ENCODE peak calls at places on chromosomes 13 and 19, in four cellular contexts. M, P, K and J are unnamed samples.
A peak's percentile ranks its signal among the peaks of the same experiment; 100 is the strongest.

GRCh38 chr13:30119476-30119875 is 187.9 kb downstream of the KATNAL1 start:
- DNase-seq in M (no peak), P (peak; percentile 70), K (no peak), J (no peak)

GRCh38 chr19:33032218-33032781 is 32.4 kb downstream of the RHPN2 start:
- DNase-seq in M (no peak), P (no peak), K (peak; percentile 78), J (no peak)

GRCh38 chr19:13082192-13083007 is 20.3 kb downstream of the LYL1 start:
- DNase-seq in M (no peak), P (peak; percentile 55), K (peak; percentile 58), J (no peak)

GRCh38 chr13:75173457-75174356 is 308.3 kb downstream of the TBC1D4 start:
- DNase-seq in M (no peak), P (no peak), K (peak; percentile 78), J (no peak)

GRCh38 chr13:75455962-75456361 is 26.0 kb downstream of the TBC1D4 start:
- DNase-seq in M (no peak), P (no peak), K (no peak), J (no peak)

GRCh38 chr13:59643906-59644626 is 519.7 kb downstream of the DIAPH3 start:
- DNase-seq in M (no peak), P (no peak), K (no peak), J (no peak)

GRCh38 chr19:49396738-49397505 is 8.9 kb downstream of the KASH5 start:
- DNase-seq in M (no peak), P (no peak), K (no peak), J (no peak)

GRCh38 chr13:110759710-110760109 is 46.2 kb downstream of the ING1 start:
- DNase-seq in M (no peak), P (peak; percentile 94), K (no peak), J (peak; percentile 26)

GRCh38 chr13:81377926-81378325 is 1037.0 kb upstream of the SPRY2 start:
- DNase-seq in M (no peak), P (no peak), K (no peak), J (no peak)

GRCh38 chr13:94395889-94396288 is 83.6 kb downstream of the DCT start:
- DNase-seq in M (no peak), P (no peak), K (no peak), J (no peak)

GRCh38 chr19:2261438-2262172 is 5.4 kb upstream of the JSRP1 start:
- DNase-seq in M (no peak), P (peak; percentile 43), K (peak; percentile 56), J (no peak)

GRCh38 chr19:3977242-3978143 is 6.6 kb upstream of the DAPK3 start:
- DNase-seq in M (no peak), P (no peak), K (no peak), J (no peak)

GRCh38 chr19:35291916-35292315 is at the start of gene MAG:
- DNase-seq in M (no peak), P (no peak), K (no peak), J (no peak)

GRCh38 chr13:30971575-30971974 is 39.1 kb downstream of the TEX26 start:
- DNase-seq in M (no peak), P (peak; percentile 55), K (no peak), J (no peak)

GRCh38 chr13:21478881-21479808 is 20.0 kb upstream of the ZDHHC20 start:
- DNase-seq in M (no peak), P (peak; percentile 82), K (peak; percentile 71), J (peak; percentile 38)

GRCh38 chr13:96816261-96816660 is 178.0 kb downstream of the OXGR1 start:
- DNase-seq in M (no peak), P (peak; percentile 89), K (no peak), J (no peak)

GRCh38 chr13:46554971-46555370 is 2.0 kb downstream of the LRCH1 start:
- DNase-seq in M (no peak), P (peak; percentile 22), K (no peak), J (no peak)

GRCh38 chr19:7641288-7642276 is 4.7 kb downstream of the STXBP2 start:
- DNase-seq in M (no peak), P (no peak), K (peak; percentile 26), J (no peak)

GRCh38 chr13:90750957-90751356 is 596.5 kb upstream of the MIR17HG start:
- DNase-seq in M (no peak), P (no peak), K (no peak), J (no peak)

GRCh38 chr19:33771308-33772101 is 25.2 kb upstream of the KCTD15 start:
- DNase-seq in M (no peak), P (peak; percentile 47), K (peak; percentile 80), J (peak; percentile 69)

GRCh38 chr19:19250196-19250801 is 22.8 kb downstream of the TM6SF2 start:
- DNase-seq in M (no peak), P (no peak), K (no peak), J (no peak)

GRCh38 chr13:66748712-66749111 is 481.4 kb downstream of the PCDH9 start:
- DNase-seq in M (no peak), P (no peak), K (no peak), J (no peak)

GRCh38 chr19:19171110-19171672 is 1.1 kb upstream of the MEF2B start:
- DNase-seq in M (no peak), P (no peak), K (no peak), J (no peak)

GRCh38 chr19:30419581-30420180 is 47.5 kb downstream of the ZNF536 start:
- DNase-seq in M (no peak), P (no peak), K (no peak), J (no peak)

GRCh38 chr13:80361883-80362327 is 21.0 kb upstream of the SPRY2 start:
- DNase-seq in M (no peak), P (no peak), K (peak; percentile 17), J (no peak)

GRCh38 chr13:112684444-112684843 is 5.4 kb upstream of the ATP11A start:
- DNase-seq in M (peak; percentile 48), P (no peak), K (no peak), J (no peak)

GRCh38 chr19:43636121-43636683 is 3.4 kb downstream of the CADM4 start:
- DNase-seq in M (no peak), P (no peak), K (no peak), J (no peak)

GRCh38 chr13:97252735-97253134 is 30.6 kb downstream of the MBNL2 start:
- DNase-seq in M (no peak), P (no peak), K (no peak), J (no peak)

GRCh38 chr13:21583496-21583895 is 20.5 kb downstream of the MICU2 start:
- DNase-seq in M (no peak), P (no peak), K (no peak), J (no peak)

DNA sequence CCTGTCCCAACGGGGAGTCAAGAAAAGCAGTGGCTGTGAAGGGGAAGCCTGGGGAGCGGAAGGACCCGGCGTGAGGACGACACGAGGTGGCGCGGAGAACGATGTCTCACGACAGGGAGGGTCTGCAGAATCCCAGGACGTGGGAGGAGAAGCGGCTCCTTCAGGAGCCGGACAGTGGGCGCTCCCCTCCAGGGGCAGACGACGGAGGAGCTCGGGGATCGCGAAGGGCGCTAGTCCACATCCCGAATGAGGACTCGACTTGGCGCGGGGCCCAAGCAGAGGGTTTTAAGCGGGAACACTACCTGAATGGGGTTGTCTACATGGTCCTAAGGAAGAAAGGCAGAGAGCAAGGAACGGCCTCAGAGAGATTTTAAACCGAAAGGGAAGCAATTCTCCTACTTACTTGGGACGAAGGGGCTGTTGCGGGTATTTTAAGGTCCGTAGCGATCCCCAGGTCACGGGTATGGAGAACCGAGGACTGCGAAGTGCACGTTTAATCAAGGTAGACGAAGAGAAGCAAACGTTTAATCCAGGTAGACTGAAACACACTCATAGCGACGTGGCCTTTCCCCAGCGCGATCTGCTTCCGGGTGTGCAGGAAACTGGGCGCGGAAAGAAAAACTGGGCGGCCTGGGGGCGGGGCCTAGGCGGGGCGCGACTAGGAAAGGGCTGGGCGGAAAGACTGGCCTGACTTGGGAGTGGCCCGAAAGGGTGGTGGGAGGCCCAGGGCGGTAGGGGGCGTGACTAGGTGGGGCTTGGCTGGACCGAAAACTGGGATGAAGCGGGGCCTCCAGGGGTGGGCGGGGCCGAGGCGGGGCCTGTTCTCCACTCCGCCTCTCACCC is at the start of gene ZNF841:
- DNase-seq in M (peak; percentile 97), P (peak; percentile 95), K (peak; percentile 92), J (peak; percentile 88)
- TF ChIP-seq CTCF in M (no peak), P (no peak), K (no peak), J (no peak)

GRCh38 chr13:49219647-49220034 is 497 bp upstream of the MLNR start:
- DNase-seq in M (no peak), P (no peak), K (no peak), J (peak; percentile 41)

GRCh38 chr13:49217962-49218492 is 2.1 kb upstream of the MLNR start:
- DNase-seq in M (no peak), P (no peak), K (no peak), J (no peak)

GRCh38 chr13:49218493-49219051 is 1.6 kb upstream of the MLNR start:
- DNase-seq in M (no peak), P (no peak), K (no peak), J (no peak)

GRCh38 chr13:49220856-49221614 is 897 bp downstream of the MLNR start:
- DNase-seq in M (no peak), P (peak; percentile 15), K (no peak), J (no peak)

DNA sequence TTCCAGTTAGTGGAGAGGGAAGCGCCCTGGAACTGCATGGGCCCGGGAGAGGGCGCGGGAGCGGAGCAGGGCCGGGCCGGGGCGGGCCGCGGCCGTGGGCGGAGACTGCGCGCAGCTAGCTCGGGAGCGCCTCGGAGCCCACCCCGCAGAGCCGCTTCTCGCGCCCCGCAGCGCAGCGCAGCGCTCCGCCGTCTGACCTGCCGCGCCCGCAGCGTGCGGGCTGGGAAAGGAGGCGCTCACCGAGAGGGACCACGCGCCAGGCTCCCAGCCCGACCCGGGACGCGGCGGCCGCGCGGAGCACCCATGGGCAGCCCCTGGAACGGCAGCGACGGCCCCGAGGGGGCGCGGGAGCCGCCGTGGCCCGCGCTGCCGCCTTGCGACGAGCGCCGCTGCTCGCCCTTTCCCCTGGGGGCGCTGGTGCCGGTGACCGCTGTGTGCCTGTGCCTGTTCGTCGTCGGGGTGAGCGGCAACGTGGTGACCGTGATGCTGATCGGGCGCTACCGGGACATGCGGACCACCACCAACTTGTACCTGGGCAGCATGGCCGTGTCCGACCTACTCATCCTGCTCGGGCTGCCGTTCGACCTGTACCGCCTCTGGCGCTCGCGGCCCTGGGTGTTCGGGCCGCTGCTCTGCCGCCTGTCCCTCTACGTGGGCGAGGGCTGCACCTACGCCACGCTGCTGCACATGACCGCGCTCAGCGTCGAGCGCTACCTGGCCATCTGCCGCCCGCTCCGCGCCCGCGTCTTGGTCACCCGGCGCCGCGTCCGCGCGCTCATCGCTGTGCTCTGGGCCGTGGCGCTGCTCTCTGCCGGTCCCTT is at the start of gene MLNR:
- DNase-seq in M (no peak), P (peak; percentile 33), K (peak; percentile 68), J (no peak)
- TF ChIP-seq CTCF in M (no peak), P (no peak), K (peak; percentile 38), J (no peak)

DNA sequence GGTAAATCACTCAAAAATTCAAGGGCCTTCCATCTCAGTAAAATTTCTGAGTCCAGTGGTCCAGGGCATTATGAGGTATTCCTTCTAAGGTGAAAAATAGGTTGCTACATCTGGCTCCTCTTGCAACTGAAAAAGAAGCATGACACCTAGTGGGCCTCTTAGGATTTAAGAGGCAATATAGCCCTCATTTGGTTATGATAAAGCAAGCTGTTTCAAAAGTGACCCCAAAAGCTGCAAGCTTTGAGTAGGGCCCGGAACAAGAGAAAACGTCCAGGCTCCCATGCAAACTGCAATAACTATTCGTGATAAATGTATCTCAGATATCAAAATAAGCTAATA is 1910.2 kb upstream of the PRR20A start:
- DNase-seq in M (no peak), P (no peak), K (no peak), J (peak; percentile 4)
- TF ChIP-seq CTCF in M (no peak), P (no peak), K (no peak), J (no peak)

DNA sequence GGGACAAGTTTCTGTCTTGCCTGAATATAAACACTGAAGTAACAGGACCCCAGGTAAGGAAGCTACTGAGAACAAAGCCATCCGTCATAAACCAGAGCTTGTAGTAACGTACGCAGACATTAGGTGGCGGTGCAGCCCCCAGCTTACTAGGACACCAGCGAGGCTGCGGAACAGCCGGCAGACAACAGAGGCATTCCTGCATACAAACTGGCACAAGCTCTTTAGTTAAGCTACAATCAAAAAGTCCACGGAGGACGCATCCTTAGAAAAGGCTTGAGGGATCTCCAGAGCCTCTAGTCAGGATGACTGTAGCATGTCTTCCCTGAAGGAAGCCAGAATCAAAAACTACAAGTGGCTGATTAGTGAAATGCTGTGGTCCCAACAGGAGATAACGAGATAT is 26.2 kb downstream of the ZNF160 start:
- DNase-seq in M (no peak), P (peak; percentile 40), K (peak; percentile 28), J (no peak)
- TF ChIP-seq CTCF in M (no peak), P (peak; percentile 38), K (no peak), J (no peak)